ENCODE peak calls at places on chromosomes 16 and 17, in five cellular contexts. X is fibroblast of lung, H is fibroblast of pulmonary artery, F is mammary epithelial cell, E is heart left ventricle. B is an unnamed sample.

GRCh38 chr17:77481476-77482374 is 341.0 kb downstream of the SEC14L1 start:
- DNase-seq in E (no peak), F (no peak), H (no peak), X (no peak), B (no peak)

GRCh38 chr17:10875411-10875810 is 37.5 kb upstream of the PIRT start:
- DNase-seq in X (no peak), E (no peak), H (peak), F (no peak), B (no peak)

GRCh38 chr17:76791053-76791980 is 53.4 kb downstream of the MFSD11 start:
- DNase-seq in F (peak), X (peak), E (no peak), H (peak), B (peak)

GRCh38 chr17:8724451-8724850 is 20.2 kb downstream of the CCDC42 start:
- DNase-seq in H (no peak), X (no peak), E (no peak), F (no peak), B (peak)

GRCh38 chr16:50207652-50208051 is 54.5 kb downstream of the TENT4B start:
- DNase-seq in X (peak), H (peak), E (peak), F (no peak), B (no peak)

GRCh38 chr16:47928008-47928407 is 227.8 kb downstream of the ABCC12 start:
- DNase-seq in H (peak), F (no peak), E (no peak), X (no peak), B (peak)

GRCh38 chr17:72613411-72614292 is 478.8 kb downstream of the SLC39A11 start:
- DNase-seq in X (peak), H (peak), F (peak), E (no peak), B (no peak)

GRCh38 chr17:77846531-77847085 is 111.9 kb upstream of the TNRC6C start:
- DNase-seq in F (no peak), X (no peak), E (no peak), H (no peak), B (no peak)

GRCh38 chr17:38710603-38710962 is 5.5 kb downstream of the MLLT6 start:
- DNase-seq in H (no peak), F (no peak), E (no peak), X (no peak), B (no peak)

GRCh38 chr17:58336456-58337094 is 8.0 kb upstream of the TSPOAP1 start:
- DNase-seq in F (no peak), E (peak), H (no peak), X (peak), B (no peak)

GRCh38 chr17:76725580-76726230 is 701 bp downstream of the JMJD6 start:
- DNase-seq in E (peak), F (peak), X (no peak), H (peak), B (peak)

GRCh38 chr16:57988929-57989328 is 11.5 kb downstream of the ZNF319 start:
- DNase-seq in E (peak), X (no peak), F (peak), H (no peak), B (no peak)

GRCh38 chr17:51692917-51693316 is 432.6 kb downstream of the UTP18 start:
- DNase-seq in F (no peak), H (no peak), X (no peak), E (no peak), B (no peak)

GRCh38 chr17:80446645-80447405 is 29.6 kb downstream of the NPTX1 start:
- DNase-seq in H (no peak), E (no peak), F (peak), X (no peak), B (no peak)

GRCh38 chr17:19904412-19904811 is 36.7 kb upstream of the ULK2 start:
- DNase-seq in F (no peak), E (no peak), H (peak), X (peak), B (peak)

GRCh38 chr16:89560413-89561194 is at the start of gene RPL13:
- DNase-seq in F (peak), X (peak), H (peak), E (peak), B (peak)

GRCh38 chr17:74632597-74632996 is 9.1 kb upstream of the CD300E start:
- DNase-seq in F (no peak), H (no peak), X (no peak), E (no peak), B (no peak)

GRCh38 chr16:5966004-5966403 is 868.4 kb upstream of the EEF2KMT start:
- DNase-seq in H (no peak), X (no peak), F (no peak), E (no peak), B (no peak)

GRCh38 chr16:6684076-6684673 is 648.5 kb upstream of the RBFOX1 start:
- DNase-seq in E (no peak), F (peak), X (no peak), H (peak), B (peak)

GRCh38 chr16:67284699-67285646 is 5.6 kb downstream of the PLEKHG4 start:
- DNase-seq in X (no peak), E (no peak), F (peak), H (peak), B (peak)

GRCh38 chr16:81723098-81723723 is 55.9 kb upstream of the PLCG2 start:
- DNase-seq in F (peak), X (peak), E (peak), H (peak), B (peak)

GRCh38 chr17:9024497-9024896 is 3.2 kb downstream of the NTN1 start:
- DNase-seq in H (no peak), X (no peak), F (no peak), E (no peak), B (no peak)

GRCh38 chr16:10981697-10982216 is 37.4 kb downstream of the CLEC16A start:
- DNase-seq in E (no peak), X (peak), H (no peak), F (peak), B (peak)

GRCh38 chr16:10983175-10983558 is 38.8 kb downstream of the CLEC16A start:
- DNase-seq in H (no peak), E (no peak), X (no peak), F (no peak), B (no peak)

GRCh38 chr16:10982430-10983174 is 38.2 kb downstream of the CLEC16A start:
- DNase-seq in E (peak), X (no peak), H (no peak), F (no peak), B (no peak)

GRCh38 chr16:10987361-10988163 is 43.2 kb downstream of the CLEC16A start:
- DNase-seq in X (no peak), F (peak), E (no peak), H (no peak), B (no peak)

DNA sequence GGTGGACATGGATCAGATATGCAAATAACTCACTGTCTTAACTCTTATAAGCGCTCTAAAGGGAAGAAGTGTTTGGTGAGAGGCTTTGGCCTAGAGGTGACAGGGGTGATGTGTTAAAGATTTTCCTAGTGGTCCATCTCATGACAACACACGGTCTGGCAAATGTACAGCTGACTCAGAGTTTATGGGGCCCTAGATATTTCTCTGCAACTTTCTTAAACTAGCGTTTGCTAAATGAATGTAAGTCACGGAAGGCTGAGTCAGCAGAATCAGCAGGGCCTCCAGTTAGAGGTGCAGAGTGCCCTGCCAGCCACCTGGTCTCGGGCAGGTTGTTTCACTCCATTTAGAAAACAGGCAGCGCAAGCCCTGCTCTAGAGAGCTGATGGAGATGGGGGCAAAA is 40.1 kb downstream of the CLEC16A start:
- DNase-seq in X (peak), H (peak), E (no peak), F (no peak), B (no peak)
- H3K4me3 ChIP-seq in X (no peak), H (no peak), E (no peak), F (no peak), B (no peak)

GRCh38 chr17:4897198-4897657 is 2.1 kb upstream of the C17orf107 start:
- DNase-seq in E (no peak), F (no peak), X (no peak), H (no peak), B (no peak)

GRCh38 chr17:4895676-4896331 is 3.5 kb upstream of the C17orf107 start:
- DNase-seq in E (no peak), F (no peak), H (no peak), X (no peak), B (no peak)

GRCh38 chr17:4895121-4895520 is 4.2 kb upstream of the C17orf107 start:
- DNase-seq in X (no peak), H (no peak), E (no peak), F (no peak), B (no peak)

GRCh38 chr17:4897785-4898184 is 1.6 kb upstream of the C17orf107 start:
- DNase-seq in E (no peak), H (no peak), X (no peak), F (no peak), B (no peak)

GRCh38 chr17:4896332-4897197 is 2.8 kb upstream of the C17orf107 start:
- DNase-seq in F (no peak), E (no peak), X (no peak), H (no peak), B (no peak)
- H3K4me3 ChIP-seq in F (no peak), E (no peak), X (no peak), H (no peak), B (no peak)

GRCh38 chr17:31391496-31391949 is at the start of gene RAB11FIP4:
- DNase-seq in H (peak), E (no peak), X (peak), F (no peak), B (no peak)
- H3K4me3 ChIP-seq in H (peak), E (peak), X (no peak), F (no peak), B (no peak)

GRCh38 chr17:867896-868489 is 85.8 kb downstream of the MRM3 start:
- DNase-seq in E (no peak), F (no peak), H (no peak), X (no peak), B (no peak)

GRCh38 chr17:869067-869466 is 86.9 kb downstream of the MRM3 start:
- DNase-seq in H (peak), X (peak), E (no peak), F (no peak), B (no peak)

GRCh38 chr17:872843-873242 is 90.7 kb downstream of the MRM3 start:
- DNase-seq in X (no peak), F (no peak), H (no peak), E (no peak), B (no peak)

GRCh38 chr17:871731-872517 is 89.8 kb downstream of the MRM3 start:
- DNase-seq in E (no peak), X (no peak), H (no peak), F (no peak), B (no peak)

DNA sequence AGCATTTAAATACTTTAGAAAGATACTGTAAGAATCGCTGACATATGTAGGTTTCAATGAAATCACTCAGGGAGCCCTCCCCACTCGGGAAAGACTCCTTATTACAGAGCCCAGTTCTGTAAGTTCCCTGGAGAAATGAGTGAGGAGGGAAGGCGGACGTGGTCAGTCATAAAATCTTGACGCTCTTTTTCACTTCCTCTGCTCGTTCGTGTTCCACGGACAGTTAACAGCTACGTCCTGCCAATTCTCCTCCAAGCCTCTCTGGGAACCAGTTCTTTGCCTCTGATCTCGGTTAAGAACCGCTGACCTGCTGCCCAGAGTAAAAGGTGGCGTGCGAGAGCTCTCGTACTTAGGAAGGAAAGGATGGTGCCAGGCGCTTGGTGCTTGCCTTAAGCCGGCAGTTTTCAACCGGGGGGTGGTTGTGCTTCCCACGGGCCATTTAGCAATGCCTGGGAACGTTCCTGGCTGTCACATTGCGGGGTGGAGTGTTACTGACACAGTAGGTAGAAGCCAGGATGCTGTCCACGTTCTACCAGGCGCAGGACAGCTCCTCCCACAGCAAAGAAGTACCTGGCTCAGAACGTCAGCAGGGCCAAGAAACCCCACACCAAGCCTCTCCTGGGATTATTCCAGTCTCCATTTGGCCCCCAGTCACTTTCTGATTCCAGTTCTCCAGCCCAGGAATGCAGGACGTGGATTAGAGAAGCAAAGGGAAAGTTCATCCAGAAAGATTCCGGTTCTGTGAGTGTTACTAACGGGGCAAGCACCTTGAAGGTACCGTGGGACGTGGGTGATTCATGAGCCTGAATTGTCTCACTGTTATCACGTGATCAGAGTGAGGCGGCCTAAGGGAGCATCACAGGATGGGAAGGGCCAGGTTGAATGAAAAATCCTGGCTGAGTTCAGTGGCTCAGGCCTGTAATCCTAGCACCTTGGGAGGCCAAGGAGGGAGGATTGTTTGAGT is 87.7 kb downstream of the MRM3 start:
- DNase-seq in H (peak), X (peak), E (peak), F (peak), B (no peak)
- H3K4me3 ChIP-seq in H (no peak), X (no peak), E (no peak), F (peak), B (no peak)

DNA sequence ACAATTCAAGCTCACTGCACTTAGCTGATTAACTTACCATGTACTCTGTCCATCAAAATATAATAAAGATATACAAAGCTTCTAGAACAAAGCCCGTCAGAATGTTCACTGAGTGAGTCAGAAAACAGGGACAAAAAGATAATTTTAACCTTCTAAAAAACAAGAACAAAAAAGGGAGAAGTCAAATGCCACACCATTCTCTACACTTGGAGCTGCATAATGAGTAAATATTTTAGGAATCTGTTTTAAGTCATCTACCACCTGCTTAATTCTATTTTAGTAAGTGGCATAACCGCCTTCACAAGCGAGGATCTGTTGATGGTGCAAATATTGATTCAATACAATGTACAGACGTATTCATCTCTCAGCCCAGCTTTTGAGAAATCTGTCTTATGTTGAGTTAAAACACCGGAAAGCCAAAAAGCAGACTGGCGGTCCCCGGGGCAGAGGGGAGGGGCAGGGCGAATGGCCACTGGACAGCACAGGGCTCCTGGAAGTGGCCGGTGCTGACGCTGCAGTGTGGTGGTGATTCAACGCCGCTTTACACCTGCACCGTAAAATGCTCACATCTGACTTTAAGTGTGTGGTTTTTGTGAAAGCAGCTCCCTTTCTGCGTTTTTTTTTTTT is 20.1 kb downstream of the RAB40B start:
- DNase-seq in E (no peak), F (no peak), X (no peak), H (no peak), B (no peak)
- H3K4me3 ChIP-seq in E (no peak), F (no peak), X (no peak), H (no peak), B (no peak)

B was measured in HepG2.